ENCODE peak calls at places on chromosomes 7 and 10, in five cellular contexts. E is psoas muscle; B is tibial artery; K is CD8-positive, alpha-beta memory T cell; J is naive thymus-derived CD4-positive, alpha-beta T cell. C is an unnamed sample.
A peak's percentile ranks its signal among the peaks of the same experiment; 100 is the strongest.

GRCh38 chr7:43572516-43573049 is 10.3 kb upstream of the STK17A start:
- DNase-seq in E (no peak), B (peak; percentile 69), K (no peak), J (no peak), C (no peak)

GRCh38 chr10:126663328-126663727 is 7.2 kb downstream of the C10orf90 start:
- DNase-seq in E (peak; percentile 60), B (peak; percentile 79), K (no peak), J (no peak), C (no peak)

GRCh38 chr10:28387141-28387540 is 84.3 kb upstream of the MPP7 start:
- DNase-seq in E (no peak), B (no peak), K (no peak), J (no peak), C (no peak)

GRCh38 chr7:137691566-137691965 is 155.2 kb downstream of the DGKI start:
- DNase-seq in E (no peak), B (no peak), K (no peak), J (no peak), C (no peak)

GRCh38 chr7:29102554-29103151 is 43.7 kb downstream of the CPVL start:
- DNase-seq in E (peak; percentile 67), B (peak; percentile 58), K (no peak), J (no peak), C (no peak)

GRCh38 chr10:133157662-133158436 is 2.2 kb upstream of the KNDC1 start:
- DNase-seq in E (no peak), B (no peak), K (no peak), J (no peak), C (no peak)

GRCh38 chr10:84296071-84296981 is 32.1 kb upstream of the CCSER2 start:
- DNase-seq in E (no peak), B (peak; percentile 24), K (no peak), J (no peak), C (no peak)

GRCh38 chr10:3043512-3044368 is 23.6 kb upstream of the PFKP start:
- DNase-seq in E (peak; percentile 47), B (peak; percentile 60), K (peak; percentile 16), J (peak; percentile 28), C (no peak)

GRCh38 chr7:64947252-64948000 is 43.4 kb downstream of the ZNF117 start:
- DNase-seq in E (no peak), B (no peak), K (no peak), J (no peak), C (no peak)

GRCh38 chr10:99647601-99648151 is 11.6 kb upstream of the ENTPD7 start:
- DNase-seq in E (no peak), B (no peak), K (no peak), J (no peak), C (no peak)

GRCh38 chr10:5691786-5692185 is 7.1 kb downstream of the TASOR2 start:
- DNase-seq in E (no peak), B (no peak), K (no peak), J (no peak), C (no peak)

GRCh38 chr10:78553792-78554191 is 515.0 kb upstream of the ZMIZ1 start:
- DNase-seq in E (no peak), B (no peak), K (no peak), J (no peak), C (no peak)

GRCh38 chr7:94087664-94088352 is 83.7 kb upstream of the BET1 start:
- DNase-seq in E (no peak), B (no peak), K (peak; percentile 45), J (peak; percentile 62), C (peak; percentile 3)

GRCh38 chr10:125742465-125742864 is 23.0 kb downstream of the EDRF1 start:
- DNase-seq in E (no peak), B (no peak), K (no peak), J (no peak), C (no peak)

GRCh38 chr10:101331960-101332359 is 22.0 kb upstream of the BTRC start:
- DNase-seq in E (no peak), B (no peak), K (no peak), J (no peak), C (no peak)

GRCh38 chr10:79147796-79148451 is 79.2 kb downstream of the ZMIZ1 start:
- DNase-seq in E (no peak), B (no peak), K (no peak), J (no peak), C (no peak)

GRCh38 chr10:49400365-49400764 is 4.5 kb upstream of the DRGX start:
- DNase-seq in E (no peak), B (no peak), K (no peak), J (no peak), C (no peak)

GRCh38 chr7:38070718-38071117 is 107.3 kb upstream of the STARD3NL start:
- DNase-seq in E (no peak), B (no peak), K (no peak), J (no peak), C (no peak)

GRCh38 chr7:7641129-7641663 is 644 bp downstream of the UMAD1 start:
- DNase-seq in E (no peak), B (no peak), K (no peak), J (no peak), C (no peak)

GRCh38 chr7:26052721-26053120 is 99.3 kb upstream of the NFE2L3 start:
- DNase-seq in E (no peak), B (no peak), K (no peak), J (no peak), C (no peak)

GRCh38 chr10:132576671-132577349 is 39.2 kb downstream of the INPP5A start:
- DNase-seq in E (no peak), B (no peak), K (no peak), J (no peak), C (no peak)

GRCh38 chr7:69078997-69079769 is 519.1 kb upstream of the AUTS2 start:
- DNase-seq in E (no peak), B (peak; percentile 21), K (no peak), J (no peak), C (no peak)

GRCh38 chr10:100519321-100520051 is at the start of gene SEC31B:
- DNase-seq in E (peak; percentile 53), B (no peak), K (no peak), J (no peak), C (no peak)

GRCh38 chr10:10197423-10197822 is 820.2 kb upstream of the CELF2 start:
- DNase-seq in E (no peak), B (no peak), K (no peak), J (no peak), C (no peak)

GRCh38 chr10:97584060-97584797 is at the start of gene HOGA1:
- DNase-seq in E (peak; percentile 90), B (peak; percentile 87), K (no peak), J (no peak), C (no peak)

GRCh38 chr7:140391634-140392033 is 6.7 kb downstream of the SLC37A3 start:
- DNase-seq in E (no peak), B (no peak), K (no peak), J (no peak), C (no peak)

GRCh38 chr10:84352251-84352842 is 24.0 kb downstream of the CCSER2 start:
- DNase-seq in E (no peak), B (no peak), K (peak; percentile 64), J (peak; percentile 60), C (peak; percentile 36)

GRCh38 chr7:78734626-78735025 is 718.8 kb downstream of the MAGI2 start:
- DNase-seq in E (no peak), B (no peak), K (no peak), J (no peak), C (no peak)

GRCh38 chr7:151060416-151061234 is 1.2 kb downstream of the SLC4A2 start:
- DNase-seq in E (no peak), B (no peak), K (peak; percentile 18), J (no peak), C (no peak)

GRCh38 chr10:43395571-43396060 is 13.4 kb downstream of the HNRNPF start:
- DNase-seq in E (no peak), B (no peak), K (peak; percentile 31), J (no peak), C (no peak)

GRCh38 chr10:21364196-21365114 is 161.0 kb downstream of the SKIDA1 start:
- DNase-seq in E (peak; percentile 19), B (no peak), K (no peak), J (no peak), C (no peak)

GRCh38 chr10:85615556-85615955 is 751.0 kb downstream of the GRID1 start:
- DNase-seq in E (no peak), B (no peak), K (no peak), J (no peak), C (no peak)

GRCh38 chr7:100812729-100813128 is 14.6 kb downstream of the EPHB4 start:
- DNase-seq in E (no peak), B (no peak), K (no peak), J (no peak), C (no peak)

GRCh38 chr10:4069491-4069890 is 284.5 kb upstream of the KLF6 start:
- DNase-seq in E (no peak), B (no peak), K (no peak), J (no peak), C (no peak)
- H3K4me1 ChIP-seq in E (no peaks in the 10 kb centered on the region), B (peaks cover 38% of the 10 kb centered on the region), K (peaks cover 10% of the 10 kb centered on the region), J (peaks cover 2% of the 10 kb centered on the region), C (peaks cover 24% of the 10 kb centered on the region)

GRCh38 chr7:16989883-16990413 is 108.2 kb upstream of the AGR3 start:
- DNase-seq in E (peak; percentile 43), B (peak; percentile 82), K (no peak), J (no peak), C (no peak)
- H3K4me3 ChIP-seq in E (no peak overlapping the region), B (peak overlapping the region; percentile 22), K (no peak overlapping the region), J (no peak overlapping the region), C (no peak overlapping the region)

GRCh38 chr7:131511774-131512535 is 44.5 kb downstream of the PODXL start:
- DNase-seq in E (no peak), B (no peak), K (no peak), J (no peak), C (no peak)

GRCh38 chr7:131511071-131511470 is 45.4 kb downstream of the PODXL start:
- DNase-seq in E (no peak), B (no peak), K (no peak), J (no peak), C (no peak)

GRCh38 chr7:131509087-131509486 is 47.3 kb downstream of the PODXL start:
- DNase-seq in E (no peak), B (no peak), K (no peak), J (no peak), C (no peak)

GRCh38 chr7:131507592-131508331 is 48.7 kb downstream of the PODXL start:
- DNase-seq in E (peak; percentile 84), B (peak; percentile 91), K (peak; percentile 64), J (peak; percentile 76), C (peak; percentile 54)

DNA sequence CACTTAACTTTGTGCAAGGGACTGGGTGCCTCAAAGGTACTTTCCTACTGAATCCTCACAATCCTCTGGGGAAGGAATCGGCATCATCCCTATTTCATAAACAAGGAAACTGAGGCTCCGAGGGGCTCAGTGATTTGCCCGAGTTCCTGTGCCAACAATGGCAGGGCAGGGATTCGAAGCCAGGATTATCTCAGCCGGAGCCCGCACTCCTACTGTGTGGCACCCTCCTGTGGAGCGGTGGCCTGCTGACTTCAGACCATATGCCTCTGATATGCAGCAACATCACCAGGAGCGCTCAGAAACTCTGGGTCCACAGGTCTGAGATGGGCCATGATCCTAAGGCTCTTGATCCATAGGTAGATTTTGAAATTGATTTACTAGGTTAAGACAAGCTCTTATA is 46.6 kb downstream of the PODXL start:
- DNase-seq in E (no peak), B (no peak), K (no peak), J (no peak), C (no peak)
- H3K4me1 ChIP-seq in E (peaks cover 17% of the 10 kb centered on the region), B (peaks cover 4% of the 10 kb centered on the region), K (peaks cover 9% of the 10 kb centered on the region), J (peaks cover 8% of the 10 kb centered on the region), C (peaks cover 6% of the 10 kb centered on the region)

DNA sequence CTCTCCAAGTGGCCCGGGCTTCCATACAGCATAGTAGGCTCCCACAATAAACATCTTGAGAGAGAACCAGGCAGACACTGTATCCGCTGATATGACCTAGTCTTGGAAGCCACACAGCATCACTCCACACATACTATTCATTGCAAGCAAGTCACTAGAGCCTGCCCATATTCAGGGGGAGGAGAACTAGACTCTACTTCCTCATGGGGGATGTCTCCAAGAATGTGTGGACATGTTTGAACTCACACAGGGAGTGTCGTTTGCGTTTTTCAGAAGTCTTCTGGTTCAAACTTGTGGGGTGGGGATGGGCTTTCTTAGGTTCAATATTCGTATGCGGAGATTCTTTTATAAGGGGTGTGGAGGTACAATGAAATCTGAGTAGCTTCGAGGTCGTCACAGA is 232.6 kb upstream of the HABP2 start:
- DNase-seq in E (no peak), B (no peak), K (no peak), J (no peak), C (no peak)
- H3K4me3 ChIP-seq in E (no peak overlapping the region), B (no peak overlapping the region), K (no peak overlapping the region), J (no peak overlapping the region), C (no peak overlapping the region)

C was measured in effector memory CD4-positive, alpha-beta T cell.